ENCODE peak calls at places on chromosomes 7 and 10, in four cellular contexts. J is HAP-1, C is lower lobe of right lung, P is mesenchymal stem cell. G is an unnamed sample.

GRCh38 chr7:52091101-52091500 is 774.5 kb upstream of the COBL start:
- DNase-seq in J (peak; percentile 67), C (no peak), P (no peak), G (no peak)

GRCh38 chr7:112584290-112584689 is 103.5 kb downstream of the LSMEM1 start:
- DNase-seq in J (no peak), C (no peak), P (no peak), G (no peak)

GRCh38 chr7:81519886-81520285 is 250.0 kb downstream of the HGF start:
- DNase-seq in J (no peak), C (no peak), P (no peak), G (no peak)

GRCh38 chr10:77835669-77836086 is 90.9 kb downstream of the DLG5 start:
- DNase-seq in J (no peak), C (no peak), P (no peak), G (no peak)

GRCh38 chr7:78562191-78562590 is 763.6 kb downstream of the PHTF2 start:
- DNase-seq in J (no peak), C (no peak), P (peak; percentile 52), G (no peak)

GRCh38 chr10:115827650-115828049 is 445.4 kb downstream of the GFRA1 start:
- DNase-seq in J (no peak), C (no peak), P (peak; percentile 33), G (no peak)

GRCh38 chr10:88401671-88402347 is 181.3 kb downstream of the RNLS start:
- DNase-seq in J (peak; percentile 41), C (no peak), P (peak; percentile 29), G (no peak)

GRCh38 chr10:9222917-9223316 is 1168.4 kb downstream of the GATA3 start:
- DNase-seq in J (no peak), C (no peak), P (peak; percentile 34), G (no peak)

GRCh38 chr7:100567045-100567730 is 6.5 kb downstream of the SAP25 start:
- DNase-seq in J (no peak), C (no peak), P (peak; percentile 22), G (no peak)
- H3K4me1 ChIP-seq in J (peaks cover 3% of the 10 kb centered on the region), C (peaks cover 27% of the 10 kb centered on the region), P (peaks cover 36% of the 10 kb centered on the region), G (peaks cover 18% of the 10 kb centered on the region)

GRCh38 chr10:73892314-73893080 is 18.1 kb upstream of the CAMK2G start:
- DNase-seq in J (peak; percentile 76), C (no peak), P (peak; percentile 78), G (no peak)

GRCh38 chr10:73890261-73890660 is 15.9 kb upstream of the CAMK2G start:
- DNase-seq in J (no peak), C (no peak), P (no peak), G (no peak)

GRCh38 chr10:73891585-73891984 is 17.2 kb upstream of the CAMK2G start:
- DNase-seq in J (no peak), C (no peak), P (no peak), G (no peak)

GRCh38 chr10:73894245-73894971 is 16.5 kb upstream of the PLAU start:
- DNase-seq in J (no peak), C (no peak), P (peak; percentile 92), G (no peak)

GRCh38 chr10:73893386-73893785 is 17.5 kb upstream of the PLAU start:
- DNase-seq in J (no peak), C (no peak), P (no peak), G (no peak)
- H3K4me1 ChIP-seq in J (peaks cover 14% of the 10 kb centered on the region), C (peaks cover 7% of the 10 kb centered on the region), P (peaks cover 25% of the 10 kb centered on the region), G (peaks cover 5% of the 10 kb centered on the region)

GRCh38 chr10:60282771-60283353 is 106.8 kb downstream of the ANK3 start:
- DNase-seq in J (no peak), C (no peak), P (peak; percentile 54), G (no peak)
- H3K4me1 ChIP-seq in J (no peaks in the 10 kb centered on the region), C (peaks cover 6% of the 10 kb centered on the region), P (peaks cover 2% of the 10 kb centered on the region), G (no peaks in the 10 kb centered on the region)

DNA sequence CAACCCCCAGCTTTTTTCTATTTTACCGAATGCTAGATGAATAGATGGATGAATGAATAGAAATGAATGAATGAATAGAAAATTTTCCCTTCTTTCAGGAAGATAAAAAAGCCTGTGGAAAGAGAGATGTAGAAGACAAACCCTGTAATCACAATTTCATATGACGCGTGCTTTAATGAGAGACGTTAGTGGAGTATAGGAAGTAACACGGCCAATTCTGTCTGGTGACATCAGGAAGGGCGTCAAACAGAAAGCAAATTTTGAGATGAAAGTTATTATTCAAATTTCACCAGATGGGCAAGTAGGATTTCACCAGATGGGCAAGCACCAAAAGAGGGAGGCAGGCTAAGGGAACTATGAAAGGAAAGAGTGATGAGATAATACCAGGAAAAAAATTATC is 128.9 kb upstream of the PRSS1 start:
- DNase-seq in J (no peak), C (no peak), P (no peak), G (no peak)
- H3K4me1 ChIP-seq in J (no peaks in the 10 kb centered on the region), C (no peaks in the 10 kb centered on the region), P (no peaks in the 10 kb centered on the region), G (no peaks in the 10 kb centered on the region)

GRCh38 chr7:29565982-29566746 is 2.5 kb downstream of the PRR15 start:
- DNase-seq in J (no peak), C (peak; percentile 60), P (no peak), G (no peak)

GRCh38 chr7:29565186-29565540 is 1.5 kb downstream of the PRR15 start:
- DNase-seq in J (no peak), C (no peak), P (no peak), G (no peak)

GRCh38 chr7:29567174-29567573 is 3.5 kb downstream of the PRR15 start:
- DNase-seq in J (no peak), C (no peak), P (no peak), G (no peak)

GRCh38 chr7:29564455-29565185 is 985 bp downstream of the PRR15 start:
- DNase-seq in J (peak; percentile 43), C (peak; percentile 76), P (peak; percentile 54), G (no peak)

GRCh38 chr7:29565634-29565981 is 2.0 kb downstream of the PRR15 start:
- DNase-seq in J (no peak), C (no peak), P (no peak), G (no peak)
- H3K4me1 ChIP-seq in J (peaks cover 17% of the 10 kb centered on the region), C (peaks cover 43% of the 10 kb centered on the region), P (peaks cover 28% of the 10 kb centered on the region), G (peaks cover 3% of the 10 kb centered on the region)